ENCODE peak calls at places on chromosomes 13 and 19, in ten cellular contexts. J is brain microvascular endothelial cell; Y is colonic mucosa; V is cardiac muscle cell; G is heart left ventricle; A is small intestine; F is Jurkat, Clone E6-1; Z is K562; D is AG04449; L is NB4. I is an unnamed sample.

GRCh38 chr19:40365010-40365409 is 16.5 kb downstream of the PLD3 start:
- DNase-seq in J (no peak), Y (no peak), V (no peak), G (no peak), A (no peak), F (no peak), Z (no peak), D (no peak), L (no peak), I (no peak)

GRCh38 chr19:17404015-17404414 is 1.4 kb downstream of the BST2 start:
- DNase-seq in J (no peak), Y (no peak), V (no peak), G (no peak), A (no peak), F (no peak), Z (peak), D (no peak), L (peak), I (no peak)

GRCh38 chr19:55625004-55625326 is 599 bp upstream of the ZNF784 start:
- DNase-seq in J (no peak), Y (no peak), V (no peak), G (no peak), A (no peak), F (no peak), Z (peak), D (no peak), L (no peak), I (no peak)

GRCh38 chr19:6216996-6217751 is 62.6 kb downstream of the MLLT1 start:
- DNase-seq in J (peak), Y (no peak), V (peak), G (peak), A (no peak), F (no peak), Z (peak), D (no peak), L (no peak), I (no peak)

GRCh38 chr13:33611016-33611805 is 206.7 kb upstream of the RFC3 start:
- DNase-seq in J (peak), Y (no peak), V (no peak), G (peak), A (peak), F (no peak), Z (no peak), D (no peak), L (no peak), I (peak)

GRCh38 chr13:27014406-27015359 is 156.9 kb downstream of the USP12 start:
- DNase-seq in J (no peak), Y (no peak), V (no peak), G (no peak), A (no peak), F (no peak), Z (no peak), D (no peak), L (no peak), I (no peak)

GRCh38 chr19:54312011-54312410 is 955 bp downstream of the LILRA5 start:
- DNase-seq in J (no peak), Y (no peak), V (no peak), G (no peak), A (no peak), F (no peak), Z (no peak), D (no peak), L (no peak), I (no peak)

GRCh38 chr19:38666662-38667448 is 19.4 kb downstream of the ACTN4 start:
- DNase-seq in J (peak), Y (no peak), V (peak), G (peak), A (peak), F (no peak), Z (no peak), D (no peak), L (peak), I (no peak)

GRCh38 chr13:46491641-46492040 is 61.3 kb upstream of the LRCH1 start:
- DNase-seq in J (no peak), Y (no peak), V (no peak), G (no peak), A (no peak), F (no peak), Z (no peak), D (no peak), L (no peak), I (no peak)

GRCh38 chr19:18304496-18305312 is 18.2 kb downstream of the LSM4 start:
- DNase-seq in J (peak), Y (peak), V (peak), G (peak), A (peak), F (peak), Z (peak), D (no peak), L (peak), I (peak)

GRCh38 chr13:98910501-98910951 is 67.3 kb downstream of the DOCK9 start:
- DNase-seq in J (peak), Y (no peak), V (no peak), G (no peak), A (peak), F (peak), Z (no peak), D (peak), L (peak), I (no peak)

DNA sequence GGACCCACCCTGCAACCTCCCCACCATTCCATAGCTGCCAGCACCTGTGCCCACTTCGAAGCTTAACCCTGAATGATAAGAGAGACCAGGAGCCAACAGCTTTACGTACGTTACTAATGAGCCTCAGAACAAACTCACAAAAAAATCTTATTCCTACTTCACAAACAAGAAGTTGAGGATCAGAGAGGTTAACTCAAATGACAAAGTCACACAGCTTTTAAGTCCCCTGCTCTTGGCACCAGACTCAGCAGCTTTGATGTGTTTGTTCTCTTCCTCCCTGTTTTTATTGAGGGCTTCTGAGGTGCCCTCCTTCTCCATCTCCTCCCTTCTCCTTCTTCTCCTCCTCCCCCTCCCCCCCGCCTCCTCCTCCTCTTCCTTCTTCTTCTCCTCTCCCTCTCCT is 115.4 kb downstream of the ZDHHC20 start:
- DNase-seq in J (no peak), Y (no peak), V (no peak), G (no peak), A (no peak), F (peak), Z (no peak), D (no peak), L (peak), I (no peak)
- H3K4me3 ChIP-seq in J (no peak), Y (no peak), V (no peak), G (no peak), A (no peak), F (peak), Z (no peak), D (no peak), L (peak), I (no peak)

DNA sequence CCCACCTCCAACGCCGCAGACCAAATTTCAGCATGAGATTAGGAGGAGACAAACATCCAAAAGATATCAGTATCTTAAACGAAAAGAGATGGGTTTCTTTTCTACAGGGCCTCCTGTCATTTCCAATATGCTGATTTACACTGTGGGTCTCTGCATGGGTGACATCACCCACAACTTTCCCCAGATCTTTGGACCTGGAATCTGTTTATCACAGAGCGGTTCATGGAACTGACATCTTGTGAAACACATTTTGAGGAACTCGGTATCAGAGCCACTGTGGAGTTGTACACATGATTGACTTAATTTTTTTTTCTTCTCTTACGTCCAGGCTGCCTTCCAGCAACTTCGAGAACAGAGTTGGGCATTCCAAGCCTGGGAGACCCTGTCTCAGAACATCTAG is 80.3 kb upstream of the SERP2 start:
- DNase-seq in J (no peak), Y (no peak), V (no peak), G (no peak), A (no peak), F (no peak), Z (no peak), D (no peak), L (no peak), I (no peak)
- H3K4me3 ChIP-seq in J (no peak), Y (no peak), V (no peak), G (no peak), A (no peak), F (no peak), Z (no peak), D (no peak), L (no peak), I (no peak)

GRCh38 chr19:30092721-30093569 is 150.9 kb downstream of the URI1 start:
- DNase-seq in J (no peak), Y (peak), V (no peak), G (no peak), A (peak), F (no peak), Z (no peak), D (no peak), L (no peak), I (no peak)
- H3K4me3 ChIP-seq in J (no peak), Y (no peak), V (no peak), G (no peak), A (no peak), F (no peak), Z (no peak), D (no peak), L (no peak), I (no peak)

DNA sequence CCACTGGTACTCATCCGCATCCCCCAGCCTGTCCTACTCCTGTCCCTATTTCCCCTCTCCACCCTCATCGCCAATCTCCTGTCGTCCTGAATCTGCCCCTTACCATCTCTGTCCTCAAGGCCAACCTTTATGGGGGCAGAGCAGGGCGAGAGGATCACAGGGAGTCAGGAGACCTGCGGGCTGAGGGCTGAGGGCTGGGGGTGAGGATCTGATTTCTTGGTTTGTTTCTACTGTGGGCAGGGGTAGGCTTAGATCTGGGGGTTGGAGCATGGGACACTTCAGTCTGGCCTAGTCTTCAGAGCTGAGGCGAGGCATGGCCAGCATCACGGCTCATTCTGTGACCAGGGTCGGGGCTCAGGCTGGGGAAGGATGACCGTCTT is 16.5 kb upstream of the ERCC1 start:
- DNase-seq in J (no peak), Y (no peak), V (no peak), G (no peak), A (no peak), F (no peak), Z (no peak), D (no peak), L (no peak), I (no peak)
- H3K4me3 ChIP-seq in J (peak), Y (peak), V (peak), G (peak), A (peak), F (peak), Z (peak), D (peak), L (no peak), I (peak)

GRCh38 chr13:57601536-57601935 is 30.0 kb upstream of the PCDH17 start:
- DNase-seq in J (no peak), Y (no peak), V (no peak), G (no peak), A (no peak), F (no peak), Z (no peak), D (no peak), L (no peak), I (no peak)
- H3K4me3 ChIP-seq in J (no peak), Y (no peak), V (no peak), G (no peak), A (no peak), F (no peak), Z (no peak), D (no peak), L (no peak), I (no peak)

GRCh38 chr13:53782400-53783030 is 753.9 kb downstream of the OLFM4 start:
- DNase-seq in J (peak), Y (peak), V (peak), G (no peak), A (peak), F (peak), Z (no peak), D (no peak), L (peak), I (no peak)
- H3K4me3 ChIP-seq in J (no peak), Y (no peak), V (peak), G (no peak), A (no peak), F (no peak), Z (no peak), D (no peak), L (no peak), I (peak)

DNA sequence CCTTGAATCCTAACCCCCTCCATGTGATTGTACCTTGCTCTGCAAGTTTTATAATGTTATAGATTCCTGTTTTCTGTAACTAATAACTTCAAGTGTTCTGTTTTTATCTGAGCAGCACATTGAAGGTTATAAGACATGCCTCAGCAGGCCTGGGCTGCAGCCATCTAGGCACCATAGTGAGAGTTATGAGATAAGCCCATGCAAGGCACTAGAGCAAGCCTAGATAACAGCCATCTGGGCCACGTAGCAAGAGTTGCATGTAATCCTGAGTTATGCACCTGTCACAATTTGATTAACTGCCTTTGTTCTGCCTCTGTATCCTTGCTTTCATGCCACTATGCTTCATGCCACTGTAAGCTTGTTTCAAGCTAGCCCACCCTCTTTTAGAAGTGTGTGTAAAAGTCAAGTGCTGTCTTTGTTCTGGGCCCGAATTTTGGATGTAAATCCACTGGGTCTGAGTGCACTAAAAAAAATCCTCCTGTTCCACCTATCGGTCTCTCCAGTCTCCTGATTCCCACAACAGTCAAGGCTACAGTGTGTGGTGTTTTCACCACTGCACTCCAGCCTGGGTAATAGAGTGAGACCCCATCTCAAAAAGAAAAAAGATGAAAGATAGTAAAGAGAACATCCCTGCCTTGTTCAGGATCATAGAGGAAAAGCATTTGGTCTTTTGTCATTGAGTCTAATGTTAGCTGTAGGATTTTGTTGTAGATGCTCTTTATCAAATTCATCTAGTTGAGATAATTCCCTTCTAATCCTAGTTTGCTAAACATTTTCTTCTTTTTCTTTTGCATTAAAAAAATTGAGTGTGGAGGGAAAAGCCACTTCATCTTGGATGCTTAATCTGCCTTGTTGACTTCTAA is 16.1 kb upstream of the KBTBD6 start:
- DNase-seq in J (no peak), Y (no peak), V (no peak), G (no peak), A (no peak), F (no peak), Z (no peak), D (no peak), L (peak), I (no peak)
- H3K4me3 ChIP-seq in J (no peak), Y (no peak), V (no peak), G (no peak), A (no peak), F (no peak), Z (no peak), D (no peak), L (no peak), I (no peak)

GRCh38 chr19:1064661-1065605 is 2.0 kb upstream of the ARHGAP45 start:
- DNase-seq in J (no peak), Y (peak), V (peak), G (peak), A (peak), F (peak), Z (no peak), D (no peak), L (peak), I (peak)
- H3K4me3 ChIP-seq in J (no peak), Y (peak), V (no peak), G (no peak), A (no peak), F (peak), Z (no peak), D (no peak), L (no peak), I (no peak)

I was measured in left ventricle myocardium inferior.